ENCODE peak calls at places on chromosomes 1 and 21, in nine cellular contexts. O is A549, N is transverse colon, D is tibial nerve, R is endothelial cell of umbilical vein, B is heart left ventricle, I is Peyer's patch, E is NB4, Y is spleen. L is an unnamed sample.

GRCh38 chr1:8825985-8826481 is 8.6 kb upstream of the RERE start:
- DNase-seq in O (no peak), N (no peak), D (no peak), R (peak), B (peak), I (no peak), E (no peak), Y (no peak), L (no peak)

GRCh38 chr1:2046225-2046917 is 3.8 kb upstream of the PRKCZ start:
- DNase-seq in O (peak), N (peak), D (no peak), R (peak), B (peak), I (peak), E (peak), Y (peak), L (no peak)

GRCh38 chr1:79705218-79705617 is 698.7 kb upstream of the ADGRL4 start:
- DNase-seq in O (no peak), N (no peak), D (no peak), R (no peak), B (no peak), I (no peak), E (no peak), Y (no peak), L (no peak)

GRCh38 chr1:150311762-150312161 is 9.6 kb upstream of the PRPF3 start:
- DNase-seq in O (no peak), N (no peak), D (no peak), R (no peak), B (no peak), I (no peak), E (no peak), Y (no peak), L (no peak)

GRCh38 chr1:93616221-93616995 is 65.2 kb downstream of the BCAR3 start:
- DNase-seq in O (peak), N (peak), D (no peak), R (no peak), B (no peak), I (no peak), E (no peak), Y (no peak), L (no peak)

GRCh38 chr1:204265665-204266064 is 51.9 kb upstream of the GOLT1A start:
- DNase-seq in O (no peak), N (no peak), D (no peak), R (no peak), B (peak), I (no peak), E (no peak), Y (no peak), L (no peak)

GRCh38 chr1:161946071-161946987 is 77.3 kb downstream of the OLFML2B start:
- DNase-seq in O (no peak), N (no peak), D (no peak), R (no peak), B (no peak), I (no peak), E (no peak), Y (no peak), L (no peak)

GRCh38 chr1:32954183-32954582 is 10.4 kb downstream of the RNF19B start:
- DNase-seq in O (no peak), N (no peak), D (no peak), R (no peak), B (no peak), I (no peak), E (no peak), Y (no peak), L (no peak)

GRCh38 chr21:28181730-28182129 is 810.9 kb downstream of the LTN1 start:
- DNase-seq in O (no peak), N (no peak), D (no peak), R (no peak), B (no peak), I (no peak), E (no peak), Y (no peak), L (no peak)

GRCh38 chr1:110185181-110185580 is 24.9 kb upstream of the KCNC4 start:
- DNase-seq in O (no peak), N (no peak), D (no peak), R (no peak), B (peak), I (no peak), E (no peak), Y (no peak), L (no peak)

GRCh38 chr1:210222288-210223006 is 10.1 kb upstream of the SERTAD4 start:
- DNase-seq in O (peak), N (peak), D (no peak), R (no peak), B (no peak), I (no peak), E (no peak), Y (no peak), L (no peak)

GRCh38 chr1:150021191-150021688 is 10.7 kb upstream of the OTUD7B start:
- DNase-seq in O (peak), N (peak), D (no peak), R (peak), B (no peak), I (no peak), E (no peak), Y (no peak), L (no peak)

GRCh38 chr1:188023206-188023605 is 1194.5 kb downstream of the PLA2G4A start:
- DNase-seq in O (no peak), N (no peak), D (no peak), R (no peak), B (no peak), I (no peak), E (no peak), Y (no peak), L (no peak)

GRCh38 chr1:221712776-221713431 is 29.0 kb downstream of the DUSP10 start:
- DNase-seq in O (no peak), N (peak), D (no peak), R (no peak), B (no peak), I (no peak), E (peak), Y (peak), L (no peak)

GRCh38 chr1:152392909-152393308 is 21.2 kb downstream of the CRNN start:
- DNase-seq in O (no peak), N (no peak), D (no peak), R (no peak), B (no peak), I (no peak), E (no peak), Y (no peak), L (no peak)

GRCh38 chr1:89331890-89332289 is 32.0 kb upstream of the GBP6 start:
- DNase-seq in O (no peak), N (no peak), D (no peak), R (no peak), B (no peak), I (no peak), E (no peak), Y (no peak), L (no peak)

GRCh38 chr1:157198619-157199420 is 60.6 kb upstream of the ETV3 start:
- DNase-seq in O (no peak), N (no peak), D (no peak), R (no peak), B (no peak), I (no peak), E (no peak), Y (no peak), L (no peak)

GRCh38 chr1:2174348-2175054 is 20.1 kb downstream of the FAAP20 start:
- DNase-seq in O (peak), N (peak), D (no peak), R (peak), B (peak), I (peak), E (peak), Y (peak), L (peak)

GRCh38 chr1:12098786-12099185 is 35.7 kb downstream of the TNFRSF8 start:
- DNase-seq in O (no peak), N (no peak), D (no peak), R (no peak), B (no peak), I (no peak), E (no peak), Y (no peak), L (no peak)

GRCh38 chr1:22039594-22040347 is 12.7 kb upstream of the CDC42 start:
- DNase-seq in O (peak), N (peak), D (no peak), R (peak), B (peak), I (peak), E (peak), Y (peak), L (peak)

GRCh38 chr1:168621356-168621755 is 45.0 kb downstream of the XCL1 start:
- DNase-seq in O (no peak), N (no peak), D (no peak), R (no peak), B (no peak), I (no peak), E (no peak), Y (no peak), L (no peak)

GRCh38 chr1:176203735-176204134 is 3.4 kb downstream of the COP1 start:
- DNase-seq in O (no peak), N (no peak), D (no peak), R (no peak), B (no peak), I (no peak), E (no peak), Y (no peak), L (no peak)

GRCh38 chr1:224579526-224579925 is 36.6 kb upstream of the CNIH3 start:
- DNase-seq in O (no peak), N (no peak), D (no peak), R (no peak), B (no peak), I (no peak), E (no peak), Y (no peak), L (no peak)

GRCh38 chr1:205071028-205071409 is 13.2 kb downstream of the TMEM81 start:
- DNase-seq in O (no peak), N (no peak), D (no peak), R (no peak), B (no peak), I (no peak), E (no peak), Y (no peak), L (no peak)

GRCh38 chr1:117567435-117567834 is 38.4 kb upstream of the TENT5C start:
- DNase-seq in O (no peak), N (no peak), D (no peak), R (no peak), B (no peak), I (no peak), E (no peak), Y (peak), L (no peak)

GRCh38 chr1:245060684-245061374 is 94.0 kb upstream of the KIF26B start:
- DNase-seq in O (peak), N (peak), D (no peak), R (peak), B (no peak), I (peak), E (no peak), Y (no peak), L (no peak)

GRCh38 chr21:35343046-35343816 is 294.1 kb upstream of the RUNX1 start:
- DNase-seq in O (no peak), N (no peak), D (no peak), R (peak), B (no peak), I (no peak), E (no peak), Y (no peak), L (no peak)

GRCh38 chr1:173392895-173393654 is 84.1 kb upstream of the PRDX6 start:
- DNase-seq in O (peak), N (no peak), D (no peak), R (peak), B (no peak), I (no peak), E (no peak), Y (no peak), L (no peak)

GRCh38 chr1:198499588-198499987 is 40.9 kb downstream of the ATP6V1G3 start:
- DNase-seq in O (no peak), N (no peak), D (no peak), R (no peak), B (no peak), I (no peak), E (no peak), Y (no peak), L (no peak)

GRCh38 chr1:180728472-180729106 is 96.8 kb downstream of the XPR1 start:
- DNase-seq in O (no peak), N (no peak), D (no peak), R (no peak), B (no peak), I (no peak), E (no peak), Y (no peak), L (no peak)
- TF ChIP-seq POLR2A in O (no peak), N (no peak), D (no peak), R (no peak), B (no peak), I (no peak), E (no peak), Y (no peak), L (no peak)

GRCh38 chr1:206770531-206771352 is at the start of gene IL19:
- DNase-seq in O (no peak), N (peak), D (no peak), R (no peak), B (no peak), I (no peak), E (peak), Y (no peak), L (no peak)
- H3K4me3 ChIP-seq in O (no peak), N (no peak), D (no peak), R (no peak), B (peak), I (no peak), E (peak), Y (peak), L (no peak)

GRCh38 chr1:16151200-16151708 is 4.6 kb downstream of the EPHA2 start:
- DNase-seq in O (no peak), N (no peak), D (no peak), R (peak), B (no peak), I (no peak), E (peak), Y (no peak), L (no peak)
- TF ChIP-seq CTCF in O (no peak), N (no peak), D (no peak), R (no peak), B (no peak), I (no peak), E (no peak), Y (no peak), L (peak)

DNA sequence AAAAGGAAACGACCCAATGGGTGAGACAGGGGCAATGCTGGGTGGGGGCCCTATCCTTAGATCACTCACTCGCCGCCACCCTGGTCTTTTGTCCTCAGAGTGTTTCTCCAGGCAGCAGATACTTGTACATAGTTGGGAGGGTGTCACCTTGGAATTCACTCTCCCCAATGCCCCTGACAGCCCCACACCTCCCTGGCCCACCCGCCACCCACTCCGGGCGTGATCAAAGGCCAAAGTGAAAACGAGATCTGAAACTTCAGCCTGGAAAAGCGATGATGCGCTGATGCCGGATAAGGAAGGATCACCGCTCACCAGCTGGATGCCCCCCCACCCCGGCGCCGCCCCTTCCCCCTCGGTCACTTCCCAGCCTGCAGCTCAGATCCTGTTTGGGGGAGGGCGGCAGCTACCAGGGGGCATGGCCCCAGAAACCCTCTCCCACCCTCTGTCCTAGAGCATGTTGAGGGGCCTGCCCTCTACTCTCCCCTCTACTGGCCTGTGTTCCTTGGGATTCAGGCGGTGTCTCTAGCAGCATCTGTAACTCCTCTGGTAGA is 33.6 kb upstream of the CASZ1 start:
- DNase-seq in O (no peak), N (no peak), D (no peak), R (no peak), B (no peak), I (no peak), E (no peak), Y (no peak), L (no peak)
- TF ChIP-seq POLR2A in O (no peak), N (no peak), D (no peak), R (no peak), B (no peak), I (no peak), E (no peak), Y (no peak), L (no peak)

DNA sequence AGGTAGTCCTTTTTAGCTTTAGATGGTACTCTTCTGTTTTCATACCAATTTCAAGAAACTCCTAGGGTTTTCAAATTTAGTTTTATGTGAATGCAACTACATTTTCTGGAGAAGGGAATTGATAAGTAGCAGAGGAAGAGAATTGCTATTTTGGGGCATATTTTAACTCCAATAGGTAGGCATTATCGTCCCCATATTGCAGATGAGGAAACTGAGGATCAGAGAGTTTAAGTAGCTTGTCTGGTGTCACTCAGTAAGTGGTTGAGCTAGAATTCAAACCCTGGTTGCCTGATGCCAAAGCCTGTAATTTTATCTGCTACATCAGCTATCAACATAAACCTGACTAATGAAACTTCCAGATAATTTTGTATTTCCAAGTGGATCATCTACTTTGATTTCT is 1.9 kb downstream of the NFYC start:
- DNase-seq in O (no peak), N (no peak), D (no peak), R (no peak), B (no peak), I (no peak), E (no peak), Y (no peak), L (no peak)
- H3K4me3 ChIP-seq in O (no peak), N (no peak), D (no peak), R (no peak), B (no peak), I (no peak), E (peak), Y (no peak), L (no peak)

DNA sequence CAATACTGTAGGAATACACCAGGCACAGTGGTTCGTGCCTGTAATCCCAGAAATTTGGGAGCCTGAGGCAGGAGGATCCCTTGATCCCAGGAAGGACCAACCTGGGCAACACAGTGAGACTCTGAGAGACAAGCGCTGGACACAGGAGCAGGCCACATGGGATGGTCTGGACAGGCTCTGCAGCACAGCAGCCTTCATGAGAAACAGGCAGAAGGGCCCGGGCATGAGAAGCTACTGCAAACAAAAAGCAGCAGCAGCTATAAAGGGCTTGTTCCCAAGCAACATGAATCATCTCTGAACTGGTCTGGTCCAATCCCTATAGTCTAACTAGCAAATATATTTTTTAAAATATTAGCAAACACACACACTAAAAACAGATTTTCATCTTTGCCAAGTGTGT is 35.5 kb upstream of the SLAMF9 start:
- DNase-seq in O (no peak), N (no peak), D (no peak), R (no peak), B (no peak), I (no peak), E (no peak), Y (no peak), L (no peak)
- TF ChIP-seq CTCF in O (no peak), N (no peak), D (no peak), R (no peak), B (no peak), I (no peak), E (no peak), Y (no peak), L (no peak)

GRCh38 chr1:26692211-26692792 is 3.5 kb upstream of the ARID1A start:
- DNase-seq in O (peak), N (peak), D (peak), R (peak), B (peak), I (peak), E (peak), Y (peak), L (peak)
- TF ChIP-seq POLR2A in O (peak), N (peak), D (peak), R (peak), B (peak), I (peak), E (peak), Y (peak), L (peak)

L was measured in uterus.